ENCODE peak calls at places on chromosomes 13 and 19, in ten cellular contexts. T, V, U, N, B, R, Z, J, S and A are unnamed samples.

GRCh38 chr19:35408284-35409171 is 37.7 kb downstream of the GPR42 start:
- DNase-seq in R (no peak), N (no peak), T (peak; percentile 19), J (no peak), Z (no peak), U (no peak), S (no peak), V (no peak), B (no peak), A (no peak)

GRCh38 chr19:10884273-10884672 is 12.9 kb downstream of the CARM1 start:
- DNase-seq in T (no peak), V (no peak), U (no peak), B (peak; percentile 65), S (peak; percentile 58), R (no peak), Z (peak; percentile 77), J (no peak), N (no peak), A (peak; percentile 51)

GRCh38 chr19:1284979-1285736 is 515 bp upstream of the EFNA2 start:
- DNase-seq in V (peak; percentile 68), B (no peak), Z (no peak), R (no peak), S (no peak), J (no peak), U (no peak), T (no peak), N (no peak), A (no peak)

GRCh38 chr19:47226426-47227346 is 4.3 kb downstream of the BBC3 start:
- DNase-seq in B (peak; percentile 28), V (peak; percentile 61), T (peak; percentile 93), N (no peak), Z (peak; percentile 67), S (peak; percentile 62), J (peak; percentile 50), U (peak; percentile 75), R (peak; percentile 89), A (peak; percentile 77)

GRCh38 chr13:109368230-109368629 is 418.2 kb downstream of the IRS2 start:
- DNase-seq in J (no peak), U (no peak), T (no peak), R (no peak), Z (no peak), B (no peak), V (no peak), N (no peak), S (no peak), A (no peak)

GRCh38 chr13:79197933-79198332 is 208.1 kb downstream of the RBM26 start:
- DNase-seq in N (no peak), R (no peak), T (no peak), Z (no peak), U (no peak), V (peak; percentile 36), J (no peak), B (no peak), S (no peak), A (no peak)

GRCh38 chr19:51247972-51248371 is 2.9 kb upstream of the SIGLECL1 start:
- DNase-seq in T (no peak), R (no peak), N (no peak), Z (no peak), S (no peak), J (no peak), B (no peak), U (no peak), V (no peak), A (no peak)

GRCh38 chr19:1746401-1747284 is 6.7 kb upstream of the ONECUT3 start:
- DNase-seq in R (no peak), V (no peak), B (peak; percentile 68), J (peak; percentile 79), U (no peak), N (peak; percentile 35), Z (peak; percentile 13), S (peak; percentile 26), T (no peak), A (peak; percentile 32)

GRCh38 chr13:42073683-42074082 is 25.2 kb downstream of the DGKH start:
- DNase-seq in R (no peak), T (no peak), N (no peak), B (no peak), V (no peak), U (no peak), Z (no peak), J (no peak), S (no peak), A (no peak)

GRCh38 chr19:57279418-57280164 is 694 bp upstream of the ZNF460 start:
- DNase-seq in S (peak; percentile 99), R (peak; percentile 95), J (peak; percentile 92), V (peak; percentile 98), N (peak; percentile 83), B (peak; percentile 93), Z (peak; percentile 97), T (peak; percentile 95), U (peak; percentile 95), A (peak; percentile 91)
- TF ChIP-seq CTCF in S (peak; percentile 37), R (peak; percentile 78), J (peak; percentile 22), V (peak; percentile 19), N (peak; percentile 48), B (peak; percentile 58), Z (peak; percentile 41), T (peak; percentile 53), U (peak; percentile 39), A (peak; percentile 59)

GRCh38 chr19:5956323-5956722 is 21.6 kb downstream of the RANBP3 start:
- DNase-seq in R (no peak), U (no peak), B (no peak), V (no peak), S (no peak), T (no peak), N (no peak), J (no peak), Z (no peak), A (no peak)

GRCh38 chr19:5955638-5955935 is 22.4 kb downstream of the RANBP3 start:
- DNase-seq in J (no peak), Z (peak; percentile 47), U (no peak), T (no peak), N (no peak), R (no peak), B (no peak), S (peak; percentile 62), V (no peak), A (no peak)

GRCh38 chr19:5956728-5957127 is 21.2 kb downstream of the RANBP3 start:
- DNase-seq in T (no peak), R (no peak), J (no peak), V (no peak), B (no peak), U (no peak), Z (no peak), N (no peak), S (no peak), A (no peak)

GRCh38 chr19:5958074-5958850 is 19.7 kb downstream of the RANBP3 start:
- DNase-seq in B (no peak), S (no peak), U (no peak), N (no peak), T (no peak), R (no peak), Z (no peak), J (no peak), V (no peak), A (no peak)

DNA sequence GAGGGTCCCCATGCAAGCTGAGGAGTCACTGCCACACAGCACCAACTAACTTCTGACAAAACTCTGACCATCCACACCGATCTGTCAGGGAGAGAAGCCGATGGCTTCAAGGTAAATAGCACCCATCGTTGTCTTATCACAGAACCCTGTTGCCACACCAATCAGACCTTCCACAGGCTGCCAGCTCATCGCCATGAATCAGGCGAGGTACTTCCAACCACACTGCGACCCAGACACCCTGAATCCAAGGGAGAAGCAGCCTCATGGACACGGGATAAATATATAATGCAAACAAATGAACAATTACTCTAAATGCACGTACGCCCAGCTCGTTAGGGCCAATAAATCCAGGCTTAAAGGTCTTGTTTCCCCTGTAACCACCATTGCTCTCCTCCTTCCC is 20.8 kb downstream of the RANBP3 start:
- DNase-seq in B (no peak), R (no peak), S (peak; percentile 69), V (no peak), T (no peak), J (no peak), Z (peak; percentile 62), N (no peak), U (no peak), A (no peak)
- H2AFZ ChIP-seq in B (no peak overlapping the region), R (no peak overlapping the region), S (no peak overlapping the region), V (no peak overlapping the region), T (no peak overlapping the region), J (no peak overlapping the region), Z (no peak overlapping the region), N (no peak overlapping the region), U (no peak overlapping the region), A (no peak overlapping the region)

GRCh38 chr19:56071151-56071550 is 49.9 kb downstream of the ZNF787 start:
- DNase-seq in V (peak; percentile 63), Z (no peak), U (peak; percentile 49), R (peak; percentile 39), N (no peak), J (no peak), T (peak; percentile 58), S (no peak), B (peak; percentile 59), A (no peak)

GRCh38 chr19:56079609-56080008 is 41.5 kb downstream of the ZNF787 start:
- DNase-seq in T (no peak), J (no peak), R (no peak), N (no peak), V (no peak), Z (no peak), S (no peak), U (no peak), B (no peak), A (no peak)

GRCh38 chr19:56080669-56081401 is 40.3 kb downstream of the ZNF787 start:
- DNase-seq in T (peak; percentile 87), J (peak; percentile 57), S (peak; percentile 65), Z (peak; percentile 78), U (peak; percentile 88), N (no peak), V (peak; percentile 93), B (peak; percentile 59), R (peak; percentile 52), A (no peak)

DNA sequence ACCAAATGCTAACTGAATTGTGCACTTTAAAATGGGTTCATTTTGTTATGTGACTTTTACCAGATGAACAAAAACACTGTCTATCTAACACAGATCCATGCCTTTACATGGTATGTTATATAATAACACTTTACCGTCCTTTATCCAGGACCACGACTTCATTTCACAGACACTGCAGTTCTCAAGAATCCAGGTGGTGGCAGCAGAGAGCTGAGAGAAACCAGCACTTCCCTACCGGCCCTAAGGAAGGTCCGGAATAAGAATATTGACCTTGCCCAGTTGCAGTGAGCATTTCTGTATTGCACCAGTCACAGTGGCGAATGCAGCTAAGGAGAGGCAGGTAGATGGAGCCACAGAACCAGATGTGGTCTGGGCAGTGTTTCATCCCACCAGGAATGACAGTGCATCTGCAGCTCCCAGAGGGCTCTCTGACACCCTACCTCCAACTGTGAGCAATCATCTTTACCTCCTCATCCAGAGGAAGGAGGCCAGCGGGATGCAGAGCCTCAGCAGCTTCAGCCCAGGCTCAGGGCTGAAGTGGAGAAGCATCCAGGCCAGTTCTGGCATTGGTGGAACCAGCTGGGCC is 44.6 kb downstream of the ZNF787 start:
- DNase-seq in N (no peak), V (peak; percentile 77), R (peak; percentile 48), B (peak; percentile 81), J (peak; percentile 35), Z (peak; percentile 50), S (peak; percentile 29), U (no peak), T (peak; percentile 61), A (peak; percentile 53)
- TF ChIP-seq CTCF in N (peak; percentile 81), V (peak; percentile 83), R (peak; percentile 87), B (peak; percentile 95), J (peak; percentile 90), Z (peak; percentile 88), S (peak; percentile 94), U (peak; percentile 80), T (peak; percentile 94), A (peak; percentile 96)

DNA sequence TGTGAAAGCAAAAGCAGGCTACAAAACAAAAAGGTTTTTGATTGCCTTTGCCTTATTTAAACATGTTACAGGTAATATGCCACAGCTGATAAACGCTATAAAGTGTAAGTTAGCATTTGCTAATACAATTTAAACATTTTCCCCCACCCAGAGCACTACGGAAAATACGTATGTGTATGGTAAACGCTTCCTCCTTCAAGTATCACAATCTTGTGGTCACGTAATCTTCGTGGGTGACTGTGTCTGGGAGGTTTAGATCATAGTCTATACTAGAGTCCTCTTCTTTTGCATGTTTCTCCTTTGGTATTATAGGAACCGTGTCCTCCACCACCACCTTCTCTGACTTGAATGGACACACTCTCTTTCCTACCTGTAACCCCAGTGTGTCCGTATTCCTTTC is 38.1 kb upstream of the POSTN start:
- DNase-seq in V (no peak), U (no peak), R (no peak), N (no peak), T (no peak), S (no peak), B (no peak), Z (no peak), J (no peak), A (no peak)
- H2AFZ ChIP-seq in V (no peak overlapping the region), U (no peak overlapping the region), R (no peak overlapping the region), N (no peak overlapping the region), T (no peak overlapping the region), S (no peak overlapping the region), B (no peak overlapping the region), Z (no peak overlapping the region), J (no peak overlapping the region), A (no peak overlapping the region)